ENCODE peak calls at places on chromosomes 5 and 9, in five cellular contexts. One of them, this sample, is unnamed.
A peak's percentile ranks its signal among the peaks of the same experiment; 100 is the strongest.

GRCh38 chr9:38681747-38682227 is 38.1 kb downstream of the FAM240B start:
- DNase-seq in body of pancreas: no peak
- DNase-seq in upper lobe of right lung: no peak
- DNase-seq in mammary epithelial cell: peak; percentile 83
- DNase-seq in A673: peak; percentile 33
- DNase-seq in this sample: no peak

GRCh38 chr5:172395483-172395882 is 58.8 kb downstream of the SH3PXD2B start:
- DNase-seq in body of pancreas: no peak
- DNase-seq in A673: no peak
- DNase-seq in mammary epithelial cell: no peak
- DNase-seq in upper lobe of right lung: no peak
- DNase-seq in this sample: no peak

GRCh38 chr9:108382267-108382666 is 473.5 kb downstream of the ACTL7B start:
- DNase-seq in body of pancreas: peak; percentile 92
- DNase-seq in upper lobe of right lung: no peak
- DNase-seq in A673: no peak
- DNase-seq in mammary epithelial cell: no peak
- DNase-seq in this sample: no peak

GRCh38 chr9:21904776-21905175 is 89.4 kb downstream of the CDKN2A start:
- DNase-seq in mammary epithelial cell: no peak
- DNase-seq in upper lobe of right lung: no peak
- DNase-seq in A673: no peak
- DNase-seq in body of pancreas: no peak
- DNase-seq in this sample: no peak

GRCh38 chr5:42787845-42788244 is 23.8 kb downstream of the SELENOP start:
- DNase-seq in mammary epithelial cell: no peak
- DNase-seq in A673: no peak
- DNase-seq in upper lobe of right lung: no peak
- DNase-seq in body of pancreas: no peak
- DNase-seq in this sample: no peak

GRCh38 chr5:11477786-11478185 is 426.5 kb downstream of the CTNND2 start:
- DNase-seq in upper lobe of right lung: no peak
- DNase-seq in mammary epithelial cell: no peak
- DNase-seq in body of pancreas: no peak
- DNase-seq in A673: no peak
- DNase-seq in this sample: no peak

GRCh38 chr5:41637869-41638268 is 127.5 kb upstream of the PLCXD3 start:
- DNase-seq in body of pancreas: no peak
- DNase-seq in mammary epithelial cell: no peak
- DNase-seq in A673: peak; percentile 16
- DNase-seq in upper lobe of right lung: no peak
- DNase-seq in this sample: no peak

GRCh38 chr9:89690334-89690912 is 85.6 kb downstream of the GADD45G start:
- DNase-seq in mammary epithelial cell: no peak
- DNase-seq in upper lobe of right lung: no peak
- DNase-seq in body of pancreas: no peak
- DNase-seq in A673: no peak
- DNase-seq in this sample: no peak

GRCh38 chr5:2257326-2258244 is 374.9 kb upstream of the IRX4 start:
- DNase-seq in A673: no peak
- DNase-seq in body of pancreas: no peak
- DNase-seq in mammary epithelial cell: no peak
- DNase-seq in upper lobe of right lung: peak; percentile 45
- DNase-seq in this sample: no peak

GRCh38 chr5:181187500-181188213 is 17.3 kb downstream of the TRIM7 start:
- DNase-seq in upper lobe of right lung: peak; percentile 86
- DNase-seq in mammary epithelial cell: peak; percentile 83
- DNase-seq in A673: peak; percentile 86
- DNase-seq in body of pancreas: peak; percentile 87
- DNase-seq in this sample: no peak

GRCh38 chr5:77223653-77224052 is 13.2 kb downstream of the PDE8B start:
- DNase-seq in mammary epithelial cell: no peak
- DNase-seq in A673: no peak
- DNase-seq in body of pancreas: no peak
- DNase-seq in upper lobe of right lung: no peak
- DNase-seq in this sample: no peak
- H3K27ac ChIP-seq in mammary epithelial cell: no peak overlapping the region
- H3K27ac ChIP-seq in A673: no peak overlapping the region
- H3K27ac ChIP-seq in body of pancreas: no peak overlapping the region
- H3K27ac ChIP-seq in upper lobe of right lung: no peak overlapping the region
- H3K27ac ChIP-seq in this sample: no peak overlapping the region

DNA sequence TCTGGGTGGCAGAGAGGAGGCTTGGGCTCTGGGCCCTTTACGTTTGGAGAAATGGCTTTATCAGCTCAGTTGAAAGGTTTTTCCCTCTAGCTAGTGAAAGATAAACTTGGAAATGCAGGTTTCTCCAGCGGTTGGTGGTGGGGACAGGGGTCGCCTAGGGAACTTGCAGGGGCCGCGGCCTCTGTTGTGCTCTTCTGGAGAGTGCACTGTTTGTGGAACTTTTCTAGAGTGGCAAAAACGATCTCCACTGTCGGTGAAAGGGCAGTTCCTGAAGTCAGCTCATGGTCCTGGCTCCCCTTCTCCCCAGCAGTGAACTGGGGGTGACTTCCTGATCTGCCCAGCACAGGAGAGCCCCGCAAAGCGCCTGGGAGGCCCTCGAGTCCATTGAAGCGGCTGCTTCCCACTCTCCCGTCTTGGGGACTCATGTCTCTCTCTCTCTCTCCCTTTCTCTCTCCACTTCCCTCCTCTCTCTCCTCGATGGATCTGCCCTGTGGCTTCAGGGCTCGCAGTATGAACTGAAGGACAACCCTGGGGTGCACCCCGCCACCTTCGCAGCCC is 3.2 kb downstream of the IRX1 start:
- DNase-seq in upper lobe of right lung: no peak
- DNase-seq in body of pancreas: no peak
- DNase-seq in mammary epithelial cell: peak; percentile 58
- DNase-seq in A673: no peak
- DNase-seq in this sample: no peak
- H3K27ac ChIP-seq in upper lobe of right lung: peak overlapping the region; percentile 6
- H3K27ac ChIP-seq in body of pancreas: no peak overlapping the region
- H3K27ac ChIP-seq in mammary epithelial cell: peak overlapping the region; percentile 96
- H3K27ac ChIP-seq in A673: no peak overlapping the region
- H3K27ac ChIP-seq in this sample: no peak overlapping the region

GRCh38 chr5:151054713-151055112 is 26.1 kb downstream of the TNIP1 start:
- DNase-seq in A673: no peak
- DNase-seq in body of pancreas: peak; percentile 49
- DNase-seq in mammary epithelial cell: no peak
- DNase-seq in upper lobe of right lung: peak; percentile 29
- DNase-seq in this sample: no peak
- H3K27ac ChIP-seq in A673: no peak overlapping the region
- H3K27ac ChIP-seq in body of pancreas: no peak overlapping the region
- H3K27ac ChIP-seq in mammary epithelial cell: no peak overlapping the region
- H3K27ac ChIP-seq in upper lobe of right lung: no peak overlapping the region
- H3K27ac ChIP-seq in this sample: no peak overlapping the region

GRCh38 chr9:117466111-117466510 is 51.3 kb upstream of the ASTN2 start:
- DNase-seq in A673: no peak
- DNase-seq in body of pancreas: no peak
- DNase-seq in mammary epithelial cell: no peak
- DNase-seq in upper lobe of right lung: no peak
- DNase-seq in this sample: no peak
- H3K27ac ChIP-seq in A673: no peak overlapping the region
- H3K27ac ChIP-seq in body of pancreas: no peak overlapping the region
- H3K27ac ChIP-seq in mammary epithelial cell: no peak overlapping the region
- H3K27ac ChIP-seq in upper lobe of right lung: no peak overlapping the region
- H3K27ac ChIP-seq in this sample: no peak overlapping the region

DNA sequence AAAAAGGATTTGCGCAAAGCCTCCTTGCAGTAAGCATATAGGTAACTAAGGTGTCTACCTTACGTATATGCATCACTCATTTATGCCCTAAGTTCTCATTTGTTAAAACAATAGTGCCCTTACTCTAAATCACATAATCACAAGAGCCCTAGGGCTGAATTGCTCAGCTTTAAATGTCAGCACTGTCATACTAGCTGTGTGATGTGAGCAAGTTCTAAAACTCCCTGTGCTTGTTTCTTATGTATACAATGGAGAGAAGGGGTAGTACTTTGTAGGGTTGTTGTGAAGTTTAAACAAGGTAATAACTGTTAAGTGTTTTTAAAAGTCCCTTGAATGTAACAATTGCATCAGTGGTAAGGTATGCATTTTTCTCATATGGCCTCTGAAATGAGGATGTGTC is 169.5 kb upstream of the DMRT1 start:
- DNase-seq in A673: no peak
- DNase-seq in mammary epithelial cell: no peak
- DNase-seq in body of pancreas: no peak
- DNase-seq in upper lobe of right lung: no peak
- DNase-seq in this sample: no peak
- H3K27ac ChIP-seq in A673: no peak overlapping the region
- H3K27ac ChIP-seq in mammary epithelial cell: no peak overlapping the region
- H3K27ac ChIP-seq in body of pancreas: no peak overlapping the region
- H3K27ac ChIP-seq in upper lobe of right lung: no peak overlapping the region
- H3K27ac ChIP-seq in this sample: no peak overlapping the region

DNA sequence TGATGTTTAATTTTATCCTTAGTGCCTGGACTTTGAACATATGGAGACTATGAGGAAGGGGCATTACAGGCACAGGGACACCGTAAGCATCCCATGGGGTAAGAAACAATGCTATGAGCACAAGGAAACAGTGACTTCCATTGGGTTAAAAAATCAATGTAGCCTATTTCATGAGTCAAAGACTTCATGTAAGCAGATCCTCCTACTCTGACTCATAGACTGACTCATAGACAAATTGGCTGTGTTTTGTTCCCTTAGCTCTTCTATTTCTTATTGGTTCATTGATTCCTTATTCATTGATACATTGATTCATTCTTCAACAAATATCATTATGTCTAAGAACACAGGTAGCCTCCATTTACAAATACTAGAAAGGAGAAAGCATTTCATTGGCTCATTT is 350.9 kb downstream of the PRELID2 start:
- DNase-seq in body of pancreas: no peak
- DNase-seq in mammary epithelial cell: peak; percentile 74
- DNase-seq in upper lobe of right lung: no peak
- DNase-seq in A673: no peak
- DNase-seq in this sample: no peak
- H3K27ac ChIP-seq in body of pancreas: no peak overlapping the region
- H3K27ac ChIP-seq in mammary epithelial cell: peak overlapping the region; percentile 44
- H3K27ac ChIP-seq in upper lobe of right lung: no peak overlapping the region
- H3K27ac ChIP-seq in A673: no peak overlapping the region
- H3K27ac ChIP-seq in this sample: no peak overlapping the region

GRCh38 chr5:132788990-132789886 is 12.2 kb upstream of the SEPTIN8 start:
- DNase-seq in mammary epithelial cell: no peak
- DNase-seq in upper lobe of right lung: no peak
- DNase-seq in body of pancreas: no peak
- DNase-seq in A673: no peak
- DNase-seq in this sample: no peak
- H3K27ac ChIP-seq in mammary epithelial cell: no peak overlapping the region
- H3K27ac ChIP-seq in upper lobe of right lung: no peak overlapping the region
- H3K27ac ChIP-seq in body of pancreas: no peak overlapping the region
- H3K27ac ChIP-seq in A673: no peak overlapping the region
- H3K27ac ChIP-seq in this sample: no peak overlapping the region

GRCh38 chr5:168721354-168721753 is 142.2 kb upstream of the PANK3 start:
- DNase-seq in A673: no peak
- DNase-seq in mammary epithelial cell: no peak
- DNase-seq in body of pancreas: no peak
- DNase-seq in upper lobe of right lung: no peak
- DNase-seq in this sample: no peak
- H3K27ac ChIP-seq in A673: no peak overlapping the region
- H3K27ac ChIP-seq in mammary epithelial cell: no peak overlapping the region
- H3K27ac ChIP-seq in body of pancreas: no peak overlapping the region
- H3K27ac ChIP-seq in upper lobe of right lung: no peak overlapping the region
- H3K27ac ChIP-seq in this sample: no peak overlapping the region

DNA sequence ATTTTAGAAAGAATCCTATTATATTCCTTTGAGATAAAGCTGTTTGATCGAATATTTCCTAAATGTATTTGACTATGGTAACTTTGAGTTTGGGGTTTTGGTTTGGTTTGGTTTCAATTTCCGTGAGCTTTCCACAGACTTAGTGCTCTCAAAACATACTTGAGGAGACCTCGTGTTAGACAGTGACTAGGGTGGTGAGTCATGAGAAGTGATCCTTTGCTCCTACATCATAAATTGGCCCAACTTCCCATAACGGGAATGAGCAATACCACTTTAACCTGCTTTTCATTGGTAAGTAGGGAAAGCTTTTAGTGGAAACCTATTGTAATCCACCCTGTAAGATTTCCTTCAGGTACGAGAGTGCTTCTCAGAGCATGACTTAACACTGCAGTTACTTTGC is 3.8 kb upstream of the RASEF start:
- DNase-seq in upper lobe of right lung: no peak
- DNase-seq in A673: no peak
- DNase-seq in body of pancreas: no peak
- DNase-seq in mammary epithelial cell: peak; percentile 82
- DNase-seq in this sample: no peak
- H3K27ac ChIP-seq in upper lobe of right lung: no peak overlapping the region
- H3K27ac ChIP-seq in A673: no peak overlapping the region
- H3K27ac ChIP-seq in body of pancreas: no peak overlapping the region
- H3K27ac ChIP-seq in mammary epithelial cell: peak overlapping the region; percentile 55
- H3K27ac ChIP-seq in this sample: no peak overlapping the region